ENCODE peak calls at places on chromosome X, in six cellular contexts. One of them, this sample, is unnamed.

GRCh38 chrX:47634871-47635575 is 5.3 kb upstream of the CFP start:
- DNase-seq in A549: no peak
- DNase-seq in IMR-90: no peak
- DNase-seq in GM12892: no peak
- DNase-seq in sigmoid colon: no peak
- DNase-seq in spleen: no peak
- DNase-seq in this sample: no peak

GRCh38 chrX:95056901-95057300 is 1382.9 kb downstream of the FAM133A start:
- DNase-seq in A549: peak
- DNase-seq in IMR-90: peak
- DNase-seq in GM12892: no peak
- DNase-seq in sigmoid colon: no peak
- DNase-seq in spleen: no peak
- DNase-seq in this sample: no peak

GRCh38 chrX:141839856-141840255 is 1.7 kb downstream of the MAGEC3 start:
- DNase-seq in A549: no peak
- DNase-seq in IMR-90: no peak
- DNase-seq in GM12892: no peak
- DNase-seq in sigmoid colon: no peak
- DNase-seq in spleen: no peak
- DNase-seq in this sample: no peak

GRCh38 chrX:123489011-123489410 is 243.8 kb downstream of the THOC2 start:
- DNase-seq in A549: no peak
- DNase-seq in IMR-90: peak
- DNase-seq in GM12892: no peak
- DNase-seq in sigmoid colon: no peak
- DNase-seq in spleen: no peak
- DNase-seq in this sample: no peak

GRCh38 chrX:80331285-80331684 is 89.0 kb upstream of the TENT5D start:
- DNase-seq in A549: no peak
- DNase-seq in IMR-90: no peak
- DNase-seq in GM12892: no peak
- DNase-seq in sigmoid colon: no peak
- DNase-seq in spleen: no peak
- DNase-seq in this sample: no peak

GRCh38 chrX:114611018-114611619 is 27.2 kb downstream of the HTR2C start:
- DNase-seq in A549: peak
- DNase-seq in IMR-90: peak
- DNase-seq in GM12892: no peak
- DNase-seq in sigmoid colon: no peak
- DNase-seq in spleen: no peak
- DNase-seq in this sample: peak

GRCh38 chrX:65643046-65643785 is 24.2 kb upstream of the MSN start:
- DNase-seq in A549: peak
- DNase-seq in IMR-90: peak
- DNase-seq in GM12892: no peak
- DNase-seq in sigmoid colon: no peak
- DNase-seq in spleen: no peak
- DNase-seq in this sample: no peak

GRCh38 chrX:133722756-133723155 is 262.6 kb downstream of the GPC3 start:
- DNase-seq in A549: no peak
- DNase-seq in IMR-90: no peak
- DNase-seq in GM12892: no peak
- DNase-seq in sigmoid colon: no peak
- DNase-seq in spleen: no peak
- DNase-seq in this sample: no peak

GRCh38 chrX:7941390-7942042 is 14.3 kb upstream of the PNPLA4 start:
- DNase-seq in A549: peak
- DNase-seq in IMR-90: peak
- DNase-seq in GM12892: no peak
- DNase-seq in sigmoid colon: no peak
- DNase-seq in spleen: no peak
- DNase-seq in this sample: no peak

GRCh38 chrX:34848281-34848680 is 94.3 kb upstream of the FAM47B start:
- DNase-seq in A549: no peak
- DNase-seq in IMR-90: peak
- DNase-seq in GM12892: no peak
- DNase-seq in sigmoid colon: no peak
- DNase-seq in spleen: no peak
- DNase-seq in this sample: no peak

GRCh38 chrX:43882294-43882681 is at the start of gene MAOB:
- DNase-seq in A549: no peak
- DNase-seq in IMR-90: no peak
- DNase-seq in GM12892: peak
- DNase-seq in sigmoid colon: peak
- DNase-seq in spleen: no peak
- DNase-seq in this sample: peak

GRCh38 chrX:124426824-124427223 is 80.5 kb downstream of the SH2D1A start:
- DNase-seq in A549: no peak
- DNase-seq in IMR-90: no peak
- DNase-seq in GM12892: no peak
- DNase-seq in sigmoid colon: no peak
- DNase-seq in spleen: no peak
- DNase-seq in this sample: no peak

GRCh38 chrX:35890699-35891098 is 28.8 kb upstream of the CFAP47 start:
- DNase-seq in A549: peak
- DNase-seq in IMR-90: peak
- DNase-seq in GM12892: no peak
- DNase-seq in sigmoid colon: no peak
- DNase-seq in spleen: no peak
- DNase-seq in this sample: peak

GRCh38 chrX:71618303-71618721 is at the start of gene CXCR3:
- DNase-seq in A549: no peak
- DNase-seq in IMR-90: no peak
- DNase-seq in GM12892: peak
- DNase-seq in sigmoid colon: no peak
- DNase-seq in spleen: peak
- DNase-seq in this sample: no peak

GRCh38 chrX:155718964-155719586 is 106.3 kb upstream of the TMLHE start:
- DNase-seq in A549: no peak
- DNase-seq in IMR-90: no peak
- DNase-seq in GM12892: no peak
- DNase-seq in sigmoid colon: no peak
- DNase-seq in spleen: no peak
- DNase-seq in this sample: no peak

GRCh38 chrX:13014111-13015094 is 30.0 kb downstream of the FAM9C start:
- DNase-seq in A549: no peak
- DNase-seq in IMR-90: no peak
- DNase-seq in GM12892: no peak
- DNase-seq in sigmoid colon: no peak
- DNase-seq in spleen: no peak
- DNase-seq in this sample: no peak

GRCh38 chrX:53095796-53096195 is 1.9 kb downstream of the KANTR start:
- DNase-seq in A549: no peak
- DNase-seq in IMR-90: no peak
- DNase-seq in GM12892: no peak
- DNase-seq in sigmoid colon: no peak
- DNase-seq in spleen: no peak
- DNase-seq in this sample: no peak

GRCh38 chrX:17616936-17617335 is 120.4 kb upstream of the SCML1 start:
- DNase-seq in A549: no peak
- DNase-seq in IMR-90: no peak
- DNase-seq in GM12892: no peak
- DNase-seq in sigmoid colon: no peak
- DNase-seq in spleen: no peak
- DNase-seq in this sample: no peak

GRCh38 chrX:57121162-57121741 is at the start of gene SPIN2B:
- DNase-seq in A549: peak
- DNase-seq in IMR-90: peak
- DNase-seq in GM12892: peak
- DNase-seq in sigmoid colon: peak
- DNase-seq in spleen: peak
- DNase-seq in this sample: peak
- TF ChIP-seq POLR2A in A549: peak
- TF ChIP-seq POLR2A in IMR-90: no peak
- TF ChIP-seq POLR2A in GM12892: peak
- TF ChIP-seq POLR2A in sigmoid colon: peak
- TF ChIP-seq POLR2A in spleen: peak
- TF ChIP-seq POLR2A in this sample: peak

GRCh38 chrX:24079405-24079804 is 24.6 kb downstream of the EIF2S3 start:
- DNase-seq in A549: no peak
- DNase-seq in IMR-90: no peak
- DNase-seq in GM12892: no peak
- DNase-seq in sigmoid colon: no peak
- DNase-seq in spleen: no peak
- DNase-seq in this sample: no peak
- TF ChIP-seq POLR2A in A549: no peak
- TF ChIP-seq POLR2A in IMR-90: no peak
- TF ChIP-seq POLR2A in GM12892: no peak
- TF ChIP-seq POLR2A in sigmoid colon: no peak
- TF ChIP-seq POLR2A in spleen: no peak
- TF ChIP-seq POLR2A in this sample: no peak

DNA sequence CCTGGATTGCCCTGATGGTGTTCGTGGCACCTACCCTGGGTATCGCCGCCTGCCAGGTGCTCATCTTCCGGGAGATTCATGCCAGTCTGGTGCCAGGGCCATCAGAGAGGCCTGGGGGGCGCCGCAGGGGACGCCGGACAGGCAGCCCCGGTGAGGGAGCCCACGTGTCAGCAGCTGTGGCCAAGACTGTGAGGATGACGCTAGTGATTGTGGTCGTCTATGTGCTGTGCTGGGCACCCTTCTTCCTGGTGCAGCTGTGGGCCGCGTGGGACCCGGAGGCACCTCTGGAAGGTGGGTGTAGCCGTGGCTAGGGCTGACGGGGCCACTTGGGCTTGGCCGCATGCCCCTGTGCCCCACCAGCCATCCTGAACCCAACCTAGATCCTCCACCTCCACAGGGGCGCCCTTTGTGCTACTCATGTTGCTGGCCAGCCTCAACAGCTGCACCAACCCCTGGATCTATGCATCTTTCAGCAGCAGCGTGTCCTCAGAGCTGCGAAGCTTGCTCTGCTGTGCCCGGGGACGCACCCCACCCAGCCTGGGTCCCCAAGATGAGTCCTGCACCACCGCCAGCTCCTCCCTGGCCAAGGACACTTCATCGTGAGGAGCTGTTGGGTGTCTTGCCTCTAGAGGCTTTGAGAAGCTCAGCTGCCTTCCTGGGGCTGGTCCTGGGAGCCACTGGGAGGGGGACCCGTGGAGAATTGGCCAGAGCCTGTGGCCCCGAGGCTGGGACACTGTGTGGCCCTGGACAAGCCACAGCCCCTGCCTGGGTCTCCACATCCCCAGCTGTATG is 1.8 kb downstream of the AVPR2 start:
- DNase-seq in A549: no peak
- DNase-seq in IMR-90: no peak
- DNase-seq in GM12892: no peak
- DNase-seq in sigmoid colon: no peak
- DNase-seq in spleen: peak
- DNase-seq in this sample: no peak
- TF ChIP-seq POLR2A in A549: no peak
- TF ChIP-seq POLR2A in IMR-90: no peak
- TF ChIP-seq POLR2A in GM12892: no peak
- TF ChIP-seq POLR2A in sigmoid colon: no peak
- TF ChIP-seq POLR2A in spleen: no peak
- TF ChIP-seq POLR2A in this sample: no peak

GRCh38 chrX:15158736-15159406 is 111.0 kb downstream of the ASB9 start:
- DNase-seq in A549: peak
- DNase-seq in IMR-90: no peak
- DNase-seq in GM12892: no peak
- DNase-seq in sigmoid colon: no peak
- DNase-seq in spleen: no peak
- DNase-seq in this sample: no peak
- TF ChIP-seq POLR2A in A549: no peak
- TF ChIP-seq POLR2A in IMR-90: no peak
- TF ChIP-seq POLR2A in GM12892: no peak
- TF ChIP-seq POLR2A in sigmoid colon: no peak
- TF ChIP-seq POLR2A in spleen: no peak
- TF ChIP-seq POLR2A in this sample: no peak

GRCh38 chrX:55160685-55161552 is 59.2 kb upstream of the PAGE5 start:
- DNase-seq in A549: peak
- DNase-seq in IMR-90: peak
- DNase-seq in GM12892: peak
- DNase-seq in sigmoid colon: peak
- DNase-seq in spleen: peak
- DNase-seq in this sample: peak
- TF ChIP-seq POLR2A in A549: peak
- TF ChIP-seq POLR2A in IMR-90: no peak
- TF ChIP-seq POLR2A in GM12892: peak
- TF ChIP-seq POLR2A in sigmoid colon: peak
- TF ChIP-seq POLR2A in spleen: peak
- TF ChIP-seq POLR2A in this sample: peak

GRCh38 chrX:132216806-132217202 is 2.4 kb downstream of the RAP2C start:
- DNase-seq in A549: peak
- DNase-seq in IMR-90: peak
- DNase-seq in GM12892: no peak
- DNase-seq in sigmoid colon: no peak
- DNase-seq in spleen: no peak
- DNase-seq in this sample: peak

GRCh38 chrX:132218100-132218807 is 993 bp downstream of the RAP2C start:
- DNase-seq in A549: peak
- DNase-seq in IMR-90: peak
- DNase-seq in GM12892: peak
- DNase-seq in sigmoid colon: peak
- DNase-seq in spleen: peak
- DNase-seq in this sample: peak

GRCh38 chrX:132216283-132216682 is 3.0 kb downstream of the RAP2C start:
- DNase-seq in A549: no peak
- DNase-seq in IMR-90: no peak
- DNase-seq in GM12892: no peak
- DNase-seq in sigmoid colon: no peak
- DNase-seq in spleen: no peak
- DNase-seq in this sample: no peak

GRCh38 chrX:132217203-132218073 is 1.8 kb downstream of the RAP2C start:
- DNase-seq in A549: peak
- DNase-seq in IMR-90: peak
- DNase-seq in GM12892: peak
- DNase-seq in sigmoid colon: peak
- DNase-seq in spleen: peak
- DNase-seq in this sample: peak

DNA sequence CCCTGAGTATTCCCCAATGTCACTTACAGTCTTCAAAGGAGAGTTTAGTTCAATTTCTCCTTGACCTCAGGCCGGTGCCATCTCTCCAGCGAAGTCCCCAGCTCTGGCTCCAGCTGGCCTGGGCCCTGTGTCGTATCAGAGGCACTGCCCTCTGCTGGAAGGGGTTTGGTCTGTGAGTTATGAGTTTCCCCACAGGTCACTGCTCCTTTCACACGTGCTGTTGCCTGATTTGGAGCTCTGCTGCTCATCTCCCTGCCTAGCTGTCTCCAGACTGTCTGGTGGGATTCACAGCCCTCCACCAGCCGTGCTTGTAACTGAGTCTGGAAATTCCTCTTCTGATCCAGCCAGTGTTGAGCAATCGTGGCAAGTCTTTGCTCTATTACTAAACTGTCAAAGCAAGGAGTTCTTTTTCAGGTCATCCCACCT is at the start of gene RAP2C:
- DNase-seq in A549: peak
- DNase-seq in IMR-90: peak
- DNase-seq in GM12892: peak
- DNase-seq in sigmoid colon: peak
- DNase-seq in spleen: peak
- DNase-seq in this sample: peak
- TF ChIP-seq POLR2A in A549: no peak
- TF ChIP-seq POLR2A in IMR-90: no peak
- TF ChIP-seq POLR2A in GM12892: no peak
- TF ChIP-seq POLR2A in sigmoid colon: no peak
- TF ChIP-seq POLR2A in spleen: no peak
- TF ChIP-seq POLR2A in this sample: peak

GRCh38 chrX:36950495-36951253 is 57.5 kb upstream of the FAM47C start:
- DNase-seq in A549: no peak
- DNase-seq in IMR-90: no peak
- DNase-seq in GM12892: no peak
- DNase-seq in sigmoid colon: no peak
- DNase-seq in spleen: no peak
- DNase-seq in this sample: no peak
- TF ChIP-seq POLR2A in A549: no peak
- TF ChIP-seq POLR2A in IMR-90: no peak
- TF ChIP-seq POLR2A in GM12892: no peak
- TF ChIP-seq POLR2A in sigmoid colon: no peak
- TF ChIP-seq POLR2A in spleen: no peak
- TF ChIP-seq POLR2A in this sample: no peak

GRCh38 chrX:56563231-56564116 is at the start of gene UBQLN2:
- DNase-seq in A549: peak
- DNase-seq in IMR-90: peak
- DNase-seq in GM12892: no peak
- DNase-seq in sigmoid colon: peak
- DNase-seq in spleen: peak
- DNase-seq in this sample: peak
- TF ChIP-seq POLR2A in A549: peak
- TF ChIP-seq POLR2A in IMR-90: peak
- TF ChIP-seq POLR2A in GM12892: peak
- TF ChIP-seq POLR2A in sigmoid colon: peak
- TF ChIP-seq POLR2A in spleen: peak
- TF ChIP-seq POLR2A in this sample: peak

This sample was measured in erythroblast.